ENCODE peak calls at places on chromosomes 7 and 10, in ten cellular contexts. One of them, this sample, is unnamed.

GRCh38 chr7:150969483-150969874 is 8.6 kb downstream of the KCNH2 start:
- DNase-seq in mesendoderm: no peak
- DNase-seq in transverse colon: no peak
- DNase-seq in heart right ventricle: no peak
- DNase-seq in GM23248: no peak
- DNase-seq in bronchial epithelial cell: no peak
- DNase-seq in aorta: no peak
- DNase-seq in MM.1S: no peak
- DNase-seq in skeletal muscle cell: no peak
- DNase-seq in fibroblast of lung: no peak
- DNase-seq in this sample: no peak

GRCh38 chr7:98303906-98304305 is 22.4 kb downstream of the BRI3 start:
- DNase-seq in mesendoderm: no peak
- DNase-seq in transverse colon: no peak
- DNase-seq in heart right ventricle: no peak
- DNase-seq in GM23248: no peak
- DNase-seq in bronchial epithelial cell: no peak
- DNase-seq in aorta: no peak
- DNase-seq in MM.1S: no peak
- DNase-seq in skeletal muscle cell: no peak
- DNase-seq in fibroblast of lung: no peak
- DNase-seq in this sample: no peak

GRCh38 chr7:80563561-80564327 is 51.9 kb upstream of the GNAT3 start:
- DNase-seq in mesendoderm: no peak
- DNase-seq in transverse colon: no peak
- DNase-seq in heart right ventricle: no peak
- DNase-seq in GM23248: no peak
- DNase-seq in bronchial epithelial cell: peak
- DNase-seq in aorta: no peak
- DNase-seq in MM.1S: no peak
- DNase-seq in skeletal muscle cell: no peak
- DNase-seq in fibroblast of lung: no peak
- DNase-seq in this sample: no peak

GRCh38 chr7:115618676-115619075 is 411.9 kb downstream of the TFEC start:
- DNase-seq in mesendoderm: no peak
- DNase-seq in transverse colon: no peak
- DNase-seq in heart right ventricle: no peak
- DNase-seq in GM23248: peak
- DNase-seq in bronchial epithelial cell: no peak
- DNase-seq in aorta: no peak
- DNase-seq in MM.1S: no peak
- DNase-seq in skeletal muscle cell: peak
- DNase-seq in fibroblast of lung: peak
- DNase-seq in this sample: no peak

GRCh38 chr10:30751678-30752331 is 122.3 kb upstream of the LYZL2 start:
- DNase-seq in mesendoderm: peak
- DNase-seq in transverse colon: peak
- DNase-seq in heart right ventricle: peak
- DNase-seq in GM23248: peak
- DNase-seq in bronchial epithelial cell: peak
- DNase-seq in aorta: peak
- DNase-seq in MM.1S: peak
- DNase-seq in skeletal muscle cell: peak
- DNase-seq in fibroblast of lung: peak
- DNase-seq in this sample: no peak

GRCh38 chr7:363626-364025 is 73.7 kb downstream of the FOXL3 start:
- DNase-seq in mesendoderm: no peak
- DNase-seq in transverse colon: no peak
- DNase-seq in heart right ventricle: no peak
- DNase-seq in GM23248: no peak
- DNase-seq in bronchial epithelial cell: no peak
- DNase-seq in aorta: peak
- DNase-seq in MM.1S: no peak
- DNase-seq in skeletal muscle cell: no peak
- DNase-seq in fibroblast of lung: no peak
- DNase-seq in this sample: no peak

GRCh38 chr7:45590679-45591057 is 16.5 kb downstream of the ADCY1 start:
- DNase-seq in mesendoderm: no peak
- DNase-seq in transverse colon: no peak
- DNase-seq in heart right ventricle: no peak
- DNase-seq in GM23248: no peak
- DNase-seq in bronchial epithelial cell: no peak
- DNase-seq in aorta: peak
- DNase-seq in MM.1S: no peak
- DNase-seq in skeletal muscle cell: no peak
- DNase-seq in fibroblast of lung: no peak
- DNase-seq in this sample: no peak

GRCh38 chr7:41420421-41420820 is 282.5 kb downstream of the INHBA start:
- DNase-seq in mesendoderm: no peak
- DNase-seq in transverse colon: no peak
- DNase-seq in heart right ventricle: no peak
- DNase-seq in GM23248: no peak
- DNase-seq in bronchial epithelial cell: no peak
- DNase-seq in aorta: no peak
- DNase-seq in MM.1S: no peak
- DNase-seq in skeletal muscle cell: no peak
- DNase-seq in fibroblast of lung: peak
- DNase-seq in this sample: no peak

DNA sequence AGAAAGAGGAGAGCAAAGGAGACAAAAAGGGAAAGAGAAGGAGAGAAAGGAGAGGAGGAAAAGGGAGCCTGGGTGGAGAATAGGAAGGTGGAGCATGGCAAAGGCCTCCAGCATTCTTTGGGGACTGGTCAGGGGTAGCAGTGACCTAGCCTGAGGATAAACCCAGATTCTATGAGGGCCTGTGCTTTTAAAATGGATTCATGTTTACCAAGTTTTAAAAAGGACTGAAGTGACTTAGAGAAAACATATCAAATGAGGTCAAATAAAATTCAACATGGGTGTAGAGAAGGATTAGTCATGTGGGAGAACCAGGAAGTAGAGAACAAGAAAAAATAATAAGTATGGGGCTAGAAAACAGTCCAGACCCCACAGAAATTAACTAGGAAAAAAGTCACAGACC is 20.7 kb downstream of the CREB3L2 start:
- DNase-seq in mesendoderm: no peak
- DNase-seq in transverse colon: no peak
- DNase-seq in heart right ventricle: no peak
- DNase-seq in GM23248: peak
- DNase-seq in bronchial epithelial cell: no peak
- DNase-seq in aorta: no peak
- DNase-seq in MM.1S: no peak
- DNase-seq in skeletal muscle cell: no peak
- DNase-seq in fibroblast of lung: no peak
- DNase-seq in this sample: no peak
- H3K4me3 ChIP-seq in mesendoderm: no peak
- H3K4me3 ChIP-seq in transverse colon: no peak
- H3K4me3 ChIP-seq in heart right ventricle: no peak
- H3K4me3 ChIP-seq in GM23248: no peak
- H3K4me3 ChIP-seq in bronchial epithelial cell: no peak
- H3K4me3 ChIP-seq in aorta: no peak
- H3K4me3 ChIP-seq in MM.1S: peak
- H3K4me3 ChIP-seq in skeletal muscle cell: no peak
- H3K4me3 ChIP-seq in fibroblast of lung: no peak
- H3K4me3 ChIP-seq in this sample: no peak

GRCh38 chr10:126041804-126042231 is 145.5 kb downstream of the FANK1 start:
- DNase-seq in mesendoderm: peak
- DNase-seq in transverse colon: peak
- DNase-seq in heart right ventricle: peak
- DNase-seq in GM23248: peak
- DNase-seq in bronchial epithelial cell: peak
- DNase-seq in aorta: peak
- DNase-seq in MM.1S: peak
- DNase-seq in skeletal muscle cell: no peak
- DNase-seq in fibroblast of lung: peak
- DNase-seq in this sample: no peak
- H3K4me3 ChIP-seq in mesendoderm: no peak
- H3K4me3 ChIP-seq in transverse colon: no peak
- H3K4me3 ChIP-seq in heart right ventricle: peak
- H3K4me3 ChIP-seq in GM23248: no peak
- H3K4me3 ChIP-seq in bronchial epithelial cell: no peak
- H3K4me3 ChIP-seq in aorta: no peak
- H3K4me3 ChIP-seq in MM.1S: no peak
- H3K4me3 ChIP-seq in skeletal muscle cell: no peak
- H3K4me3 ChIP-seq in fibroblast of lung: no peak
- H3K4me3 ChIP-seq in this sample: no peak

DNA sequence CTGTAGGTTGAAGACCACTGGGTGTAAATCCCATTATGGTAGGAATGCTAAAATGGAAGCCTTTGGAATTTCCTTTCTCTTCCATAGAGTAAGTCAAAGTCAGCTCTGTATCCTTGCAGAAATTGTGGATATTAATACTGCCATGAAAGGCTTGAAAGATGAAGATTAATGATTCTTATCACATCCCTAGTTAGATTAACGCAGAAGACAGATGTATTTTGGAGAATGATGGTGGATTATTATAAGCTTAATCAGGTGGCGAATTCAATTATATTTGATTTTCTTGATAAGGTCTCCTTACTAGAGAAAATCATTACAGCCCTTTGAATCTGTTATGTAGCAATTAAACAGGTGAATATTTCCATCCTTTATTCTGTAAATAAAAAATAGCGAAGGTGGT is 270.1 kb downstream of the PHF14 start:
- DNase-seq in mesendoderm: no peak
- DNase-seq in transverse colon: no peak
- DNase-seq in heart right ventricle: no peak
- DNase-seq in GM23248: no peak
- DNase-seq in bronchial epithelial cell: no peak
- DNase-seq in aorta: no peak
- DNase-seq in MM.1S: no peak
- DNase-seq in skeletal muscle cell: no peak
- DNase-seq in fibroblast of lung: no peak
- DNase-seq in this sample: no peak
- H3K4me3 ChIP-seq in mesendoderm: no peak
- H3K4me3 ChIP-seq in transverse colon: no peak
- H3K4me3 ChIP-seq in heart right ventricle: no peak
- H3K4me3 ChIP-seq in GM23248: no peak
- H3K4me3 ChIP-seq in bronchial epithelial cell: no peak
- H3K4me3 ChIP-seq in aorta: no peak
- H3K4me3 ChIP-seq in MM.1S: no peak
- H3K4me3 ChIP-seq in skeletal muscle cell: no peak
- H3K4me3 ChIP-seq in fibroblast of lung: no peak
- H3K4me3 ChIP-seq in this sample: no peak

GRCh38 chr7:8232999-8233847 is 28.7 kb downstream of the ICA1 start:
- DNase-seq in mesendoderm: peak
- DNase-seq in transverse colon: no peak
- DNase-seq in heart right ventricle: no peak
- DNase-seq in GM23248: no peak
- DNase-seq in bronchial epithelial cell: peak
- DNase-seq in aorta: no peak
- DNase-seq in MM.1S: no peak
- DNase-seq in skeletal muscle cell: no peak
- DNase-seq in fibroblast of lung: peak
- DNase-seq in this sample: no peak

GRCh38 chr7:8226526-8226925 is 35.4 kb downstream of the ICA1 start:
- DNase-seq in mesendoderm: no peak
- DNase-seq in transverse colon: no peak
- DNase-seq in heart right ventricle: no peak
- DNase-seq in GM23248: no peak
- DNase-seq in bronchial epithelial cell: no peak
- DNase-seq in aorta: no peak
- DNase-seq in MM.1S: no peak
- DNase-seq in skeletal muscle cell: no peak
- DNase-seq in fibroblast of lung: no peak
- DNase-seq in this sample: no peak

GRCh38 chr7:8228068-8228467 is 33.9 kb downstream of the ICA1 start:
- DNase-seq in mesendoderm: no peak
- DNase-seq in transverse colon: no peak
- DNase-seq in heart right ventricle: no peak
- DNase-seq in GM23248: no peak
- DNase-seq in bronchial epithelial cell: no peak
- DNase-seq in aorta: no peak
- DNase-seq in MM.1S: no peak
- DNase-seq in skeletal muscle cell: no peak
- DNase-seq in fibroblast of lung: no peak
- DNase-seq in this sample: no peak

GRCh38 chr7:8229927-8230326 is 32.0 kb downstream of the ICA1 start:
- DNase-seq in mesendoderm: no peak
- DNase-seq in transverse colon: no peak
- DNase-seq in heart right ventricle: no peak
- DNase-seq in GM23248: no peak
- DNase-seq in bronchial epithelial cell: no peak
- DNase-seq in aorta: no peak
- DNase-seq in MM.1S: no peak
- DNase-seq in skeletal muscle cell: no peak
- DNase-seq in fibroblast of lung: no peak
- DNase-seq in this sample: no peak

DNA sequence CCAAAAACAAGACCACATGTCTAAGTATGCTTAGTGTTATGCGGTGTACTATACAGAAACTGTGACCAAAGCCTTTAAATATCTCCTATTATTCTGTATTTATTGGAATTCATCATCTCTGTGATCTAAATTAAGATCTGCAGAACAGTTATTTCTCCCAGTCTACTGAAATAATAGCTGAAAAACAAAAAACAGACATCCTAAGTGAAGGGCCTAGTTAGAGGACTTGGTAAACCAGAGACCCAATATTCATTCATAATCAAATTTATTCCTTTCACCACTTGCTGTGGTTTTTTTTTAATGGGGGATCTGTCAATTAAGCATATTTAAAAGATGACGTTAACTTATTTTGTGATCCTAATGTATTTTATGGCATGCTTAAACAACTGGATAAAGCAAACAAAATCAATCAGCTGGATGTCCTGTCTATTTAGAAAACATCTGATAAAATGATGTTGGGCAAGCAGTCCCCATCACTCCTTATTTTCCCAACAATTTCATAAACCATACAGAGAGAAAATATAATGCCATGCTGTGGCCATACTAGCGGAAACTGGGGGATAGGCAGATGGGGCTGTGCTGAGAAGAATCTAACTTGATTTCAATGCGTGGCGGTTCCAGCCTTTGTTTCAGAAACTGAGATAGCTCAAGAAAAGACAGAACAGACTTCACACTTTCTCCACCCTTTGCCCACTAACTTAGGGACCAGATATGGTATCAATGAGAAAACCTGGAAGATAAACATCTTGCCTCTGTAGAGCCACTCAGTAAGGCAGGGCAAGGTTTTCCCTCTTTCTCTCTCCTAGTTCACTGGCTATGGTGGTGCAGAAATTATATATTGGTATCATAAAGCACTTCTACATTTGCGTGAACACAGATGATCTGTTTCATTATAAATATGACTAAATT is 32.9 kb downstream of the ICA1 start:
- DNase-seq in mesendoderm: peak
- DNase-seq in transverse colon: no peak
- DNase-seq in heart right ventricle: no peak
- DNase-seq in GM23248: no peak
- DNase-seq in bronchial epithelial cell: no peak
- DNase-seq in aorta: no peak
- DNase-seq in MM.1S: no peak
- DNase-seq in skeletal muscle cell: no peak
- DNase-seq in fibroblast of lung: no peak
- DNase-seq in this sample: no peak
- H3K4me3 ChIP-seq in mesendoderm: no peak
- H3K4me3 ChIP-seq in transverse colon: no peak
- H3K4me3 ChIP-seq in heart right ventricle: no peak
- H3K4me3 ChIP-seq in GM23248: no peak
- H3K4me3 ChIP-seq in bronchial epithelial cell: no peak
- H3K4me3 ChIP-seq in aorta: no peak
- H3K4me3 ChIP-seq in MM.1S: no peak
- H3K4me3 ChIP-seq in skeletal muscle cell: no peak
- H3K4me3 ChIP-seq in fibroblast of lung: no peak
- H3K4me3 ChIP-seq in this sample: no peak